ENCODE peak calls at places on chromosome 3, in nine cellular contexts. M, Z, I, Q, G, R, P, J and Y are unnamed samples.

GRCh38 chr3:29827756-29828155 is 546.9 kb downstream of the RBMS3 start:
- DNase-seq in J (peak; percentile 39), Z (no peak), M (no peak), G (no peak), I (no peak), Q (no peak), P (no peak), R (no peak), Y (no peak)

GRCh38 chr3:106809633-106810460 is 567.4 kb upstream of the CCDC54 start:
- DNase-seq in J (peak; percentile 36), Q (no peak), G (no peak), Z (no peak), P (no peak), M (no peak), I (no peak), R (no peak), Y (no peak)

GRCh38 chr3:45992820-45993219 is 2.8 kb downstream of the FYCO1 start:
- DNase-seq in J (peak; percentile 96), I (no peak), Q (no peak), R (no peak), Z (peak; percentile 77), P (peak; percentile 96), M (no peak), G (no peak), Y (no peak)

GRCh38 chr3:102941761-102942160 is 506.9 kb downstream of the ZPLD1 start:
- DNase-seq in J (no peak), M (no peak), Z (no peak), G (no peak), P (no peak), R (no peak), Q (no peak), I (no peak), Y (no peak)

GRCh38 chr3:115692887-115693524 is 69.7 kb downstream of the GAP43 start:
- DNase-seq in G (peak; percentile 85), M (peak; percentile 72), P (no peak), Q (peak; percentile 71), Z (peak; percentile 63), R (peak; percentile 62), I (peak; percentile 50), J (peak; percentile 75), Y (peak; percentile 78)

GRCh38 chr3:37779289-37780152 is 82.2 kb upstream of the CTDSPL start:
- DNase-seq in J (peak; percentile 83), P (peak; percentile 57), G (peak; percentile 82), M (no peak), I (no peak), R (peak; percentile 22), Z (peak; percentile 57), Q (peak; percentile 73), Y (peak; percentile 33)

GRCh38 chr3:143001034-143001368 is 369 bp upstream of the U2SURP start:
- DNase-seq in G (no peak), Q (no peak), I (peak; percentile 47), Z (peak; percentile 79), M (no peak), J (no peak), P (no peak), R (no peak), Y (no peak)

GRCh38 chr3:102225407-102226132 is 209.2 kb upstream of the ZPLD1 start:
- DNase-seq in R (no peak), M (no peak), I (no peak), Z (no peak), G (peak; percentile 60), Q (peak; percentile 83), J (peak; percentile 83), P (peak; percentile 49), Y (no peak)

GRCh38 chr3:188390775-188391443 is 237.0 kb downstream of the LPP start:
- DNase-seq in M (no peak), P (no peak), Q (no peak), G (peak; percentile 49), Z (no peak), R (no peak), J (no peak), I (no peak), Y (no peak)

GRCh38 chr3:163838769-163839168 is 1239.5 kb downstream of the SI start:
- DNase-seq in Z (no peak), R (no peak), Q (no peak), P (no peak), M (no peak), G (peak; percentile 8), J (no peak), I (no peak), Y (no peak)

GRCh38 chr3:106130384-106131084 is 261.7 kb upstream of the CBLB start:
- DNase-seq in G (no peak), J (peak; percentile 81), Q (peak; percentile 60), P (peak; percentile 52), R (no peak), I (no peak), Z (no peak), M (no peak), Y (no peak)

GRCh38 chr3:73536952-73537351 is 87.8 kb downstream of the PDZRN3 start:
- DNase-seq in G (no peak), Z (no peak), I (no peak), J (no peak), M (peak; percentile 39), R (no peak), P (no peak), Q (no peak), Y (no peak)

GRCh38 chr3:151707216-151707615 is 26.5 kb upstream of the AADACL2 start:
- DNase-seq in Z (no peak), P (no peak), I (no peak), M (no peak), R (no peak), G (no peak), J (peak; percentile 17), Q (peak; percentile 37), Y (no peak)

GRCh38 chr3:52195823-52196331 is 2.1 kb upstream of the ALAS1 start:
- DNase-seq in P (peak; percentile 49), J (peak; percentile 85), I (no peak), G (no peak), M (no peak), Q (peak; percentile 51), Z (peak; percentile 78), R (no peak), Y (no peak)

GRCh38 chr3:152321321-152321720 is 52.6 kb downstream of the MBNL1 start:
- DNase-seq in R (no peak), G (no peak), J (no peak), M (no peak), Z (no peak), Q (no peak), P (no peak), I (no peak), Y (no peak)

GRCh38 chr3:107892960-107893359 is 197.9 kb downstream of the CD47 start:
- DNase-seq in P (no peak), Z (no peak), R (no peak), G (no peak), M (no peak), Q (no peak), I (no peak), J (no peak), Y (no peak)

GRCh38 chr3:187737401-187738088 is 7.7 kb downstream of the BCL6 start:
- DNase-seq in J (peak; percentile 69), Q (peak; percentile 83), P (no peak), M (peak; percentile 86), R (no peak), G (peak; percentile 74), I (peak; percentile 92), Z (peak; percentile 37), Y (peak; percentile 71)

GRCh38 chr3:183354325-183354831 is 74.0 kb downstream of the MCF2L2 start:
- DNase-seq in J (no peak), M (no peak), Q (no peak), I (no peak), P (no peak), G (no peak), R (no peak), Z (no peak), Y (no peak)

GRCh38 chr3:38834110-38834509 is 18.1 kb upstream of the SCN10A start:
- DNase-seq in M (peak; percentile 73), P (peak; percentile 28), Z (peak; percentile 27), G (peak; percentile 58), Q (peak; percentile 29), R (no peak), J (peak; percentile 80), I (peak; percentile 56), Y (peak; percentile 54)

GRCh38 chr3:136296960-136297359 is 46.8 kb downstream of the PCCB start:
- DNase-seq in P (no peak), Z (no peak), G (no peak), J (no peak), Q (no peak), R (no peak), I (no peak), M (no peak), Y (no peak)

GRCh38 chr3:148958681-148959080 is 32.7 kb upstream of the GYG1 start:
- DNase-seq in P (no peak), G (no peak), Q (no peak), Z (no peak), M (no peak), I (no peak), R (no peak), J (no peak), Y (no peak)

GRCh38 chr3:148957586-148957985 is 33.8 kb upstream of the GYG1 start:
- DNase-seq in Z (peak; percentile 56), Q (no peak), G (peak; percentile 42), J (no peak), P (no peak), M (no peak), I (no peak), R (no peak), Y (no peak)

GRCh38 chr3:148962513-148962912 is 28.8 kb upstream of the GYG1 start:
- DNase-seq in R (no peak), J (peak; percentile 86), G (peak; percentile 23), Z (peak; percentile 73), Q (peak; percentile 78), I (no peak), M (no peak), P (peak; percentile 20), Y (no peak)
- TF ChIP-seq CTCF in R (no peak), J (peak; percentile 25), G (peak; percentile 24), Z (no peak), Q (peak; percentile 20), I (no peak), M (no peak), P (no peak), Y (no peak)

DNA sequence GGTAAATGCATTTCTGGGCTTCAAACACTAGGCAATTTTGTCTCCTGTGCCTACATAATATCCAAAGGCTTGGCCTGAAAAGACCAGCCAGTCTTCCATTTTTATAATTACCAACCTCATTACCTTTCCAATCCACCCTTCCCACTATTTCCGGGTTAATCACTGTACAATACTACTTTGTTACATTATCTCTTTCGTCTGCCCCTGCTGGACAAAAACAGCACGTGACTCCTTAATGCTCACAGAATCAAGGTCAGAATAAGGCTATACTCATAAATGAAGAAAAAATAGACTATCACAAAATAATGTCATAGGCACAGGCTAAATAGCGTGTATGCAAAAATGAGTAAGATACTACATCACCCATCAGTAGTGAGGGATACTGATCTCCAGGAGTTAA is 40.1 kb downstream of the ABI3BP start:
- DNase-seq in Q (no peak), I (no peak), G (no peak), M (no peak), R (no peak), Z (no peak), P (no peak), J (no peak), Y (no peak)
- TF ChIP-seq CTCF in Q (no peak), I (no peak), G (peak; percentile 19), M (no peak), R (no peak), Z (no peak), P (no peak), J (peak; percentile 5), Y (no peak)

GRCh38 chr3:50246517-50246954 is 10.5 kb downstream of the GNAI2 start:
- DNase-seq in Z (peak; percentile 92), J (peak; percentile 96), G (peak; percentile 47), P (no peak), I (peak; percentile 45), M (no peak), Q (peak; percentile 95), R (no peak), Y (no peak)
- TF ChIP-seq CTCF in Z (no peak), J (no peak), G (no peak), P (no peak), I (peak; percentile 14), M (peak; percentile 3), Q (no peak), R (peak; percentile 5), Y (peak; percentile 36)

GRCh38 chr3:118636841-118637240 is 397.8 kb downstream of the IGSF11 start:
- DNase-seq in I (no peak), M (no peak), Q (peak; percentile 41), R (no peak), G (peak; percentile 42), J (no peak), Z (no peak), P (no peak), Y (no peak)
- TF ChIP-seq CTCF in I (no peak), M (no peak), Q (peak; percentile 70), R (peak; percentile 39), G (peak; percentile 48), J (no peak), Z (no peak), P (no peak), Y (peak; percentile 30)